ENCODE peak calls at places on chromosomes 11 and 22, in ten cellular contexts. O, W, C, M, B, G, P, I, H and V are unnamed samples.

GRCh38 chr11:61472282-61472681 is 36.3 kb upstream of the LRRC10B start:
- DNase-seq in O (peak; percentile 76), W (no peak), C (peak; percentile 91), M (no peak), B (peak; percentile 77), G (no peak), P (peak; percentile 46), I (no peak), H (no peak), V (no peak)

GRCh38 chr11:125036933-125037332 is 26.2 kb upstream of the SLC37A2 start:
- DNase-seq in O (no peak), W (no peak), C (no peak), M (no peak), B (no peak), G (no peak), P (peak; percentile 61), I (peak; percentile 70), H (no peak), V (no peak)

GRCh38 chr11:20631525-20632168 is 32.2 kb downstream of the SLC6A5 start:
- DNase-seq in O (no peak), W (no peak), C (no peak), M (no peak), B (no peak), G (no peak), P (no peak), I (no peak), H (no peak), V (no peak)

GRCh38 chr11:77724639-77725038 is 87.0 kb upstream of the CLNS1A start:
- DNase-seq in O (no peak), W (no peak), C (no peak), M (no peak), B (no peak), G (no peak), P (no peak), I (no peak), H (no peak), V (no peak)

GRCh38 chr22:37525073-37525745 is 6.0 kb upstream of the CARD10 start:
- DNase-seq in O (no peak), W (no peak), C (no peak), M (no peak), B (peak; percentile 61), G (no peak), P (peak; percentile 77), I (peak; percentile 76), H (no peak), V (peak; percentile 66)

GRCh38 chr11:94604496-94604895 is 37.3 kb downstream of the PIWIL4 start:
- DNase-seq in O (no peak), W (no peak), C (no peak), M (no peak), B (no peak), G (no peak), P (no peak), I (no peak), H (no peak), V (no peak)

GRCh38 chr22:35099883-35100282 is 33.9 kb downstream of the ISX start:
- DNase-seq in O (no peak), W (no peak), C (no peak), M (no peak), B (no peak), G (no peak), P (no peak), I (no peak), H (no peak), V (no peak)

GRCh38 chr22:42887523-42888507 is 30.7 kb upstream of the ARFGAP3 start:
- DNase-seq in O (no peak), W (no peak), C (no peak), M (no peak), B (peak; percentile 71), G (no peak), P (no peak), I (no peak), H (no peak), V (no peak)

GRCh38 chr22:45688606-45689080 is 17.0 kb downstream of the ATXN10 start:
- DNase-seq in O (no peak), W (no peak), C (no peak), M (peak; percentile 44), B (no peak), G (no peak), P (peak; percentile 91), I (no peak), H (no peak), V (no peak)

GRCh38 chr11:128497057-128497957 is 90.1 kb downstream of the ETS1 start:
- DNase-seq in O (no peak), W (peak; percentile 46), C (peak; percentile 50), M (no peak), B (no peak), G (no peak), P (peak; percentile 96), I (peak; percentile 96), H (no peak), V (no peak)

GRCh38 chr22:39367040-39367439 is 17.2 kb downstream of the SYNGR1 start:
- DNase-seq in O (no peak), W (no peak), C (no peak), M (no peak), B (no peak), G (no peak), P (no peak), I (no peak), H (no peak), V (no peak)

GRCh38 chr11:113831314-113831713 is 44.1 kb downstream of the USP28 start:
- DNase-seq in O (no peak), W (no peak), C (no peak), M (no peak), B (no peak), G (no peak), P (no peak), I (no peak), H (no peak), V (no peak)

GRCh38 chr11:78784321-78785061 is 209.8 kb upstream of the NARS2 start:
- DNase-seq in O (no peak), W (no peak), C (no peak), M (no peak), B (no peak), G (no peak), P (peak; percentile 44), I (no peak), H (no peak), V (no peak)

GRCh38 chr22:46777609-46777970 is 15.1 kb downstream of the TBC1D22A start:
- DNase-seq in O (no peak), W (no peak), C (peak; percentile 62), M (no peak), B (peak; percentile 59), G (no peak), P (no peak), I (no peak), H (no peak), V (peak; percentile 83)

GRCh38 chr11:2704896-2705606 is 5.3 kb upstream of the KCNQ1OT1 start:
- DNase-seq in O (no peak), W (peak; percentile 29), C (no peak), M (no peak), B (no peak), G (no peak), P (no peak), I (no peak), H (no peak), V (peak; percentile 31)

GRCh38 chr11:62752994-62753735 is 795 bp downstream of the ZBTB3 start:
- DNase-seq in O (no peak), W (peak; percentile 40), C (no peak), M (no peak), B (peak; percentile 38), G (no peak), P (no peak), I (no peak), H (no peak), V (no peak)
- H3K27ac ChIP-seq in O (peak overlapping the region; percentile 96), W (no peak overlapping the region), C (peak overlapping the region; percentile 90), M (peak overlapping the region; percentile 58), B (peak overlapping the region; percentile 80), G (no peak overlapping the region), P (peak overlapping the region; percentile 93), I (no peak overlapping the region), H (peak overlapping the region; percentile 84), V (peak overlapping the region; percentile 90)

GRCh38 chr11:21933095-21933494 is 259.8 kb upstream of the ANO5 start:
- DNase-seq in O (no peak), W (no peak), C (no peak), M (no peak), B (no peak), G (no peak), P (no peak), I (no peak), H (no peak), V (no peak)
- TF ChIP-seq CTCF in O (peak; percentile 33), W (no peak), C (no peak), M (peak; percentile 66), B (no peak), G (peak; percentile 60), P (no peak), I (no peak), H (peak; percentile 13), V (no peak)

GRCh38 chr11:65353900-65354264 is 669 bp upstream of the TIGD3 start:
- DNase-seq in O (no peak), W (no peak), C (no peak), M (no peak), B (no peak), G (peak; percentile 57), P (no peak), I (no peak), H (peak; percentile 32), V (no peak)
- H3K4me3 ChIP-seq in O (peak overlapping the region; percentile 72), W (peak overlapping the region; percentile 63), C (peak overlapping the region; percentile 64), M (peak overlapping the region; percentile 64), B (peak overlapping the region; percentile 34), G (peak overlapping the region; percentile 80), P (peak overlapping the region; percentile 71), I (peak overlapping the region; percentile 47), H (peak overlapping the region; percentile 51), V (peak overlapping the region; percentile 97)

DNA sequence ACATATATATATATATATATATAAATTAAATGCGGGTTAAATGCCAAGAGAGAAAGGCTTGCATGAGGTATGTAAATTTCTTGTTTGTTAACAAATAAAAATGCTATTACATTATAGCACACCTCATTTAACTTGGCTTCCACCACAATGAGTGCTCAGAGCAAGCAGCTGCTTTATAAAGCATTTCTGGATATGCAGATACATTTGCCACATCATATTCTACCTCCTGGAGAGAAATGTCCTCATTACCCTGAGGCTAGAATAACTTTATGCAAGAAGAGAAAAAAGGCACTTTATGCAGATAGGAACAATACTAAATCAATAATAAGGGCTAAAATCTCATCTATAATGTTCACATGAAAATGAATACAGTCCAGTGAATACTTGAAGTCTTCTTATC is 181.7 kb upstream of the CCDC90B start:
- DNase-seq in O (no peak), W (no peak), C (no peak), M (no peak), B (no peak), G (no peak), P (no peak), I (no peak), H (no peak), V (no peak)
- H3K27ac ChIP-seq in O (no peak overlapping the region), W (no peak overlapping the region), C (no peak overlapping the region), M (no peak overlapping the region), B (no peak overlapping the region), G (no peak overlapping the region), P (no peak overlapping the region), I (no peak overlapping the region), H (no peak overlapping the region), V (no peak overlapping the region)

GRCh38 chr22:41204992-41205900 is at the start of gene L3MBTL2:
- DNase-seq in O (peak; percentile 96), W (peak; percentile 97), C (peak; percentile 98), M (peak; percentile 98), B (peak; percentile 97), G (peak; percentile 99), P (peak; percentile 96), I (peak; percentile 98), H (peak; percentile 98), V (peak; percentile 98)
- TF ChIP-seq CTCF in O (no peak), W (no peak), C (peak; percentile 7), M (no peak), B (no peak), G (peak; percentile 33), P (no peak), I (no peak), H (no peak), V (no peak)